ENCODE peak calls at places on chromosomes 4 and X, in ten cellular contexts. One of them, this sample, is unnamed.
A peak's percentile ranks its signal among the peaks of the same experiment; 100 is the strongest.

GRCh38 chr4:145503486-145504072 is 21.9 kb downstream of the SMAD1 start:
- DNase-seq in fibroblast of lung: no peak
- DNase-seq in breast epithelium: no peak
- DNase-seq in A549: no peak
- DNase-seq in right lobe of liver: no peak
- DNase-seq in CD4-positive, CD25-positive, alpha-beta regulatory T cell: no peak
- DNase-seq in CD8-positive, alpha-beta memory T cell: no peak
- DNase-seq in SJSA1: no peak
- DNase-seq in psoas muscle: no peak
- DNase-seq in cardiac muscle cell: no peak
- DNase-seq in this sample: no peak

GRCh38 chr4:121138014-121138413 is 26.1 kb downstream of the TNIP3 start:
- DNase-seq in A549: no peak
- DNase-seq in breast epithelium: no peak
- DNase-seq in CD4-positive, CD25-positive, alpha-beta regulatory T cell: no peak
- DNase-seq in fibroblast of lung: no peak
- DNase-seq in cardiac muscle cell: no peak
- DNase-seq in psoas muscle: no peak
- DNase-seq in SJSA1: no peak
- DNase-seq in CD8-positive, alpha-beta memory T cell: peak; percentile 48
- DNase-seq in right lobe of liver: no peak
- DNase-seq in this sample: no peak

GRCh38 chr4:83308672-83309071 is 24.1 kb upstream of the COQ2 start:
- DNase-seq in CD4-positive, CD25-positive, alpha-beta regulatory T cell: no peak
- DNase-seq in fibroblast of lung: no peak
- DNase-seq in psoas muscle: no peak
- DNase-seq in right lobe of liver: no peak
- DNase-seq in SJSA1: no peak
- DNase-seq in cardiac muscle cell: no peak
- DNase-seq in CD8-positive, alpha-beta memory T cell: no peak
- DNase-seq in A549: no peak
- DNase-seq in breast epithelium: no peak
- DNase-seq in this sample: no peak

GRCh38 chr4:149987330-149987751 is 90.9 kb upstream of the DCLK2 start:
- DNase-seq in right lobe of liver: no peak
- DNase-seq in A549: no peak
- DNase-seq in cardiac muscle cell: peak; percentile 47
- DNase-seq in CD8-positive, alpha-beta memory T cell: no peak
- DNase-seq in breast epithelium: no peak
- DNase-seq in psoas muscle: no peak
- DNase-seq in fibroblast of lung: no peak
- DNase-seq in CD4-positive, CD25-positive, alpha-beta regulatory T cell: no peak
- DNase-seq in SJSA1: peak; percentile 22
- DNase-seq in this sample: no peak

GRCh38 chrX:69182818-69183375 is 17.6 kb upstream of the PJA1 start:
- DNase-seq in cardiac muscle cell: peak; percentile 30
- DNase-seq in A549: no peak
- DNase-seq in SJSA1: no peak
- DNase-seq in CD8-positive, alpha-beta memory T cell: no peak
- DNase-seq in fibroblast of lung: no peak
- DNase-seq in right lobe of liver: no peak
- DNase-seq in CD4-positive, CD25-positive, alpha-beta regulatory T cell: no peak
- DNase-seq in psoas muscle: no peak
- DNase-seq in breast epithelium: no peak
- DNase-seq in this sample: no peak

GRCh38 chr4:21726255-21726815 is 222.2 kb downstream of the KCNIP4 start:
- DNase-seq in fibroblast of lung: peak; percentile 48
- DNase-seq in right lobe of liver: no peak
- DNase-seq in A549: no peak
- DNase-seq in CD8-positive, alpha-beta memory T cell: no peak
- DNase-seq in breast epithelium: no peak
- DNase-seq in cardiac muscle cell: peak; percentile 63
- DNase-seq in CD4-positive, CD25-positive, alpha-beta regulatory T cell: no peak
- DNase-seq in SJSA1: no peak
- DNase-seq in psoas muscle: no peak
- DNase-seq in this sample: no peak

GRCh38 chr4:37727635-37728034 is 41.5 kb upstream of the RELL1 start:
- DNase-seq in A549: no peak
- DNase-seq in SJSA1: no peak
- DNase-seq in fibroblast of lung: no peak
- DNase-seq in cardiac muscle cell: no peak
- DNase-seq in CD8-positive, alpha-beta memory T cell: no peak
- DNase-seq in right lobe of liver: no peak
- DNase-seq in psoas muscle: no peak
- DNase-seq in breast epithelium: no peak
- DNase-seq in CD4-positive, CD25-positive, alpha-beta regulatory T cell: no peak
- DNase-seq in this sample: no peak

GRCh38 chr4:148843625-148844024 is 401.4 kb upstream of the NR3C2 start:
- DNase-seq in breast epithelium: no peak
- DNase-seq in A549: no peak
- DNase-seq in SJSA1: no peak
- DNase-seq in psoas muscle: no peak
- DNase-seq in CD8-positive, alpha-beta memory T cell: no peak
- DNase-seq in fibroblast of lung: no peak
- DNase-seq in right lobe of liver: no peak
- DNase-seq in cardiac muscle cell: no peak
- DNase-seq in CD4-positive, CD25-positive, alpha-beta regulatory T cell: no peak
- DNase-seq in this sample: no peak

GRCh38 chr4:1991596-1992434 is 17.0 kb downstream of the NELFA start:
- DNase-seq in psoas muscle: no peak
- DNase-seq in cardiac muscle cell: no peak
- DNase-seq in CD4-positive, CD25-positive, alpha-beta regulatory T cell: no peak
- DNase-seq in right lobe of liver: no peak
- DNase-seq in SJSA1: no peak
- DNase-seq in A549: no peak
- DNase-seq in fibroblast of lung: no peak
- DNase-seq in breast epithelium: peak; percentile 64
- DNase-seq in CD8-positive, alpha-beta memory T cell: no peak
- DNase-seq in this sample: no peak

GRCh38 chr4:182015893-182016292 is 227.3 kb upstream of the TENM3 start:
- DNase-seq in CD4-positive, CD25-positive, alpha-beta regulatory T cell: no peak
- DNase-seq in A549: no peak
- DNase-seq in SJSA1: peak; percentile 23
- DNase-seq in CD8-positive, alpha-beta memory T cell: no peak
- DNase-seq in cardiac muscle cell: no peak
- DNase-seq in right lobe of liver: no peak
- DNase-seq in breast epithelium: no peak
- DNase-seq in fibroblast of lung: peak; percentile 88
- DNase-seq in psoas muscle: no peak
- DNase-seq in this sample: no peak

GRCh38 chr4:119314356-119314755 is 7.6 kb downstream of the FABP2 start:
- DNase-seq in right lobe of liver: no peak
- DNase-seq in cardiac muscle cell: peak; percentile 68
- DNase-seq in CD4-positive, CD25-positive, alpha-beta regulatory T cell: peak; percentile 36
- DNase-seq in breast epithelium: no peak
- DNase-seq in psoas muscle: no peak
- DNase-seq in fibroblast of lung: peak; percentile 37
- DNase-seq in A549: no peak
- DNase-seq in SJSA1: peak; percentile 28
- DNase-seq in CD8-positive, alpha-beta memory T cell: no peak
- DNase-seq in this sample: no peak

GRCh38 chr4:25500626-25501318 is 123.7 kb downstream of the ANAPC4 start:
- DNase-seq in breast epithelium: no peak
- DNase-seq in SJSA1: no peak
- DNase-seq in A549: no peak
- DNase-seq in fibroblast of lung: no peak
- DNase-seq in psoas muscle: no peak
- DNase-seq in CD8-positive, alpha-beta memory T cell: no peak
- DNase-seq in right lobe of liver: no peak
- DNase-seq in CD4-positive, CD25-positive, alpha-beta regulatory T cell: no peak
- DNase-seq in cardiac muscle cell: peak; percentile 3
- DNase-seq in this sample: no peak

GRCh38 chr4:2260336-2261109 is 1.4 kb downstream of the MXD4 start:
- DNase-seq in CD4-positive, CD25-positive, alpha-beta regulatory T cell: no peak
- DNase-seq in A549: no peak
- DNase-seq in right lobe of liver: peak; percentile 60
- DNase-seq in CD8-positive, alpha-beta memory T cell: peak; percentile 44
- DNase-seq in breast epithelium: no peak
- DNase-seq in psoas muscle: peak; percentile 29
- DNase-seq in cardiac muscle cell: no peak
- DNase-seq in fibroblast of lung: no peak
- DNase-seq in SJSA1: no peak
- DNase-seq in this sample: no peak

GRCh38 chrX:56762707-56763555 is 33.9 kb downstream of the NBDY start:
- DNase-seq in breast epithelium: no peak
- DNase-seq in cardiac muscle cell: no peak
- DNase-seq in right lobe of liver: no peak
- DNase-seq in CD8-positive, alpha-beta memory T cell: no peak
- DNase-seq in SJSA1: no peak
- DNase-seq in psoas muscle: no peak
- DNase-seq in A549: no peak
- DNase-seq in CD4-positive, CD25-positive, alpha-beta regulatory T cell: no peak
- DNase-seq in fibroblast of lung: no peak
- DNase-seq in this sample: no peak

GRCh38 chr4:117134386-117134785 is 49.0 kb upstream of the TRAM1L1 start:
- DNase-seq in cardiac muscle cell: peak; percentile 56
- DNase-seq in right lobe of liver: no peak
- DNase-seq in CD4-positive, CD25-positive, alpha-beta regulatory T cell: no peak
- DNase-seq in psoas muscle: no peak
- DNase-seq in fibroblast of lung: peak; percentile 87
- DNase-seq in breast epithelium: no peak
- DNase-seq in SJSA1: peak; percentile 22
- DNase-seq in A549: peak; percentile 0
- DNase-seq in CD8-positive, alpha-beta memory T cell: no peak
- DNase-seq in this sample: no peak

GRCh38 chr4:57110635-57111546 is 706 bp upstream of the IGFBP7 start:
- DNase-seq in A549: no peak
- DNase-seq in fibroblast of lung: peak; percentile 81
- DNase-seq in psoas muscle: no peak
- DNase-seq in SJSA1: peak; percentile 85
- DNase-seq in right lobe of liver: no peak
- DNase-seq in breast epithelium: peak; percentile 24
- DNase-seq in CD8-positive, alpha-beta memory T cell: no peak
- DNase-seq in CD4-positive, CD25-positive, alpha-beta regulatory T cell: no peak
- DNase-seq in cardiac muscle cell: peak; percentile 76
- DNase-seq in this sample: no peak

GRCh38 chr4:87153078-87153477 is 67.3 kb downstream of the KLHL8 start:
- DNase-seq in fibroblast of lung: no peak
- DNase-seq in A549: no peak
- DNase-seq in cardiac muscle cell: no peak
- DNase-seq in SJSA1: no peak
- DNase-seq in CD4-positive, CD25-positive, alpha-beta regulatory T cell: no peak
- DNase-seq in breast epithelium: no peak
- DNase-seq in CD8-positive, alpha-beta memory T cell: no peak
- DNase-seq in psoas muscle: no peak
- DNase-seq in right lobe of liver: no peak
- DNase-seq in this sample: no peak

GRCh38 chrX:146264763-146265375 is 447.2 kb downstream of the SLITRK2 start:
- DNase-seq in CD4-positive, CD25-positive, alpha-beta regulatory T cell: no peak
- DNase-seq in right lobe of liver: no peak
- DNase-seq in breast epithelium: no peak
- DNase-seq in CD8-positive, alpha-beta memory T cell: no peak
- DNase-seq in SJSA1: no peak
- DNase-seq in psoas muscle: no peak
- DNase-seq in cardiac muscle cell: no peak
- DNase-seq in fibroblast of lung: no peak
- DNase-seq in A549: no peak
- DNase-seq in this sample: no peak

GRCh38 chrX:146259207-146259606 is 441.6 kb downstream of the SLITRK2 start:
- DNase-seq in CD8-positive, alpha-beta memory T cell: no peak
- DNase-seq in psoas muscle: no peak
- DNase-seq in breast epithelium: no peak
- DNase-seq in fibroblast of lung: no peak
- DNase-seq in SJSA1: no peak
- DNase-seq in A549: no peak
- DNase-seq in CD4-positive, CD25-positive, alpha-beta regulatory T cell: no peak
- DNase-seq in cardiac muscle cell: no peak
- DNase-seq in right lobe of liver: no peak
- DNase-seq in this sample: no peak
- H3K9me3 ChIP-seq in CD8-positive, alpha-beta memory T cell: no peaks in the 10 kb centered on the region
- H3K9me3 ChIP-seq in psoas muscle: no peaks in the 10 kb centered on the region
- H3K9me3 ChIP-seq in breast epithelium: no peaks in the 10 kb centered on the region
- H3K9me3 ChIP-seq in fibroblast of lung: no peaks in the 10 kb centered on the region
- H3K9me3 ChIP-seq in SJSA1: no peaks in the 10 kb centered on the region
- H3K9me3 ChIP-seq in A549: no peaks in the 10 kb centered on the region
- H3K9me3 ChIP-seq in CD4-positive, CD25-positive, alpha-beta regulatory T cell: no peaks in the 10 kb centered on the region
- H3K9me3 ChIP-seq in cardiac muscle cell: peaks cover 3% of the 10 kb centered on the region
- H3K9me3 ChIP-seq in right lobe of liver: no peaks in the 10 kb centered on the region
- H3K9me3 ChIP-seq in this sample: no peaks in the 10 kb centered on the region

GRCh38 chr4:183758006-183758734 is 99.1 kb downstream of the TRAPPC11 start:
- DNase-seq in CD8-positive, alpha-beta memory T cell: no peak
- DNase-seq in fibroblast of lung: no peak
- DNase-seq in SJSA1: no peak
- DNase-seq in CD4-positive, CD25-positive, alpha-beta regulatory T cell: no peak
- DNase-seq in right lobe of liver: peak; percentile 56
- DNase-seq in A549: no peak
- DNase-seq in psoas muscle: peak; percentile 44
- DNase-seq in breast epithelium: no peak
- DNase-seq in cardiac muscle cell: peak; percentile 66
- DNase-seq in this sample: no peak
- H3K9me3 ChIP-seq in CD8-positive, alpha-beta memory T cell: no peaks in the 10 kb centered on the region
- H3K9me3 ChIP-seq in fibroblast of lung: no peaks in the 10 kb centered on the region
- H3K9me3 ChIP-seq in SJSA1: no peaks in the 10 kb centered on the region
- H3K9me3 ChIP-seq in CD4-positive, CD25-positive, alpha-beta regulatory T cell: no peaks in the 10 kb centered on the region
- H3K9me3 ChIP-seq in right lobe of liver: no peaks in the 10 kb centered on the region
- H3K9me3 ChIP-seq in A549: no peaks in the 10 kb centered on the region
- H3K9me3 ChIP-seq in psoas muscle: no peaks in the 10 kb centered on the region
- H3K9me3 ChIP-seq in breast epithelium: no peaks in the 10 kb centered on the region
- H3K9me3 ChIP-seq in cardiac muscle cell: no peaks in the 10 kb centered on the region
- H3K9me3 ChIP-seq in this sample: no peaks in the 10 kb centered on the region

DNA sequence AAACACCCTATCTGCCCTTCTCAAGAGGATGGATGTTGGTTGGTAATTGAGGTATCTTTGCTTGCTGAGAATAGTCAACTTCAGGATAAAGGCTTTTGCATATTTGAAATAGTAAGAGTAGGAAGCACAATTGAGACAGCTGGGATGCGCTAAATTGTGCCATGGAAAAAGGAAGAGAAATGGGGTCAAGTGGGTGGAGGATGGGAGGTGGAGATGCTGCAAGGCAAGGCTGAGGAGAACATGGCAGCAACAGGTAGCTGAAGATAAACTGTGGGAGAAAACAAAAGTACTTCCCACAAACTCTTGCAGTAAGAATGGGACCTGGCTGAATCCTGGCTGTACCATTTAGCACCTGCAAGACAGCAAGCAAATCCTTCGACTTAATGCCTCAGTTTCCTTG is 13.9 kb upstream of the CDS1 start:
- DNase-seq in CD4-positive, CD25-positive, alpha-beta regulatory T cell: no peak
- DNase-seq in right lobe of liver: no peak
- DNase-seq in breast epithelium: no peak
- DNase-seq in SJSA1: no peak
- DNase-seq in A549: no peak
- DNase-seq in CD8-positive, alpha-beta memory T cell: no peak
- DNase-seq in cardiac muscle cell: no peak
- DNase-seq in psoas muscle: no peak
- DNase-seq in fibroblast of lung: no peak
- DNase-seq in this sample: no peak
- H3K9me3 ChIP-seq in CD4-positive, CD25-positive, alpha-beta regulatory T cell: no peaks in the 10 kb centered on the region
- H3K9me3 ChIP-seq in right lobe of liver: no peaks in the 10 kb centered on the region
- H3K9me3 ChIP-seq in breast epithelium: no peaks in the 10 kb centered on the region
- H3K9me3 ChIP-seq in SJSA1: no peaks in the 10 kb centered on the region
- H3K9me3 ChIP-seq in A549: no peaks in the 10 kb centered on the region
- H3K9me3 ChIP-seq in CD8-positive, alpha-beta memory T cell: no peaks in the 10 kb centered on the region
- H3K9me3 ChIP-seq in cardiac muscle cell: no peaks in the 10 kb centered on the region
- H3K9me3 ChIP-seq in psoas muscle: no peaks in the 10 kb centered on the region
- H3K9me3 ChIP-seq in fibroblast of lung: no peaks in the 10 kb centered on the region
- H3K9me3 ChIP-seq in this sample: no peaks in the 10 kb centered on the region

DNA sequence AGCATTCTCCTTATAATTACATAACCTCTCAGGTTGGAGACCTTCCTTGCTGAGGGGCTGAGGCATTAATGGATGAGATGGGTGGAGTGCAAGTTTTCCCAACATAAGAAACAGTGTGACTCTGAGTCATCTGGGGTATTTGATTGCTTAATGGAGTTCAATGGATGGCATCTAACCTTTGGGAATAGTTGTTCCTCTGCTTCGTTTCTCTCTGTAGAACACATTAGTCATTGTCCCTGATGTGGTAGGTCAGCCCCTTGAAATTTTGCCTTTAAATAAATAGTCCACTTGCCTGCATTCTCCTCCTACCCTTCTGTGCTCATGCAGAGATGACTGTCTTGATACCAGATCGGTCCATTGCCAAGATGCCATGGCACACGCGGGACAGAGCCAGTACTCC is 38.6 kb downstream of the SLITRK2 start:
- DNase-seq in psoas muscle: no peak
- DNase-seq in fibroblast of lung: no peak
- DNase-seq in right lobe of liver: no peak
- DNase-seq in CD8-positive, alpha-beta memory T cell: no peak
- DNase-seq in breast epithelium: no peak
- DNase-seq in A549: no peak
- DNase-seq in SJSA1: no peak
- DNase-seq in CD4-positive, CD25-positive, alpha-beta regulatory T cell: no peak
- DNase-seq in cardiac muscle cell: no peak
- DNase-seq in this sample: no peak
- H3K9me3 ChIP-seq in psoas muscle: no peaks in the 10 kb centered on the region
- H3K9me3 ChIP-seq in fibroblast of lung: no peaks in the 10 kb centered on the region
- H3K9me3 ChIP-seq in right lobe of liver: no peaks in the 10 kb centered on the region
- H3K9me3 ChIP-seq in CD8-positive, alpha-beta memory T cell: no peaks in the 10 kb centered on the region
- H3K9me3 ChIP-seq in breast epithelium: no peaks in the 10 kb centered on the region
- H3K9me3 ChIP-seq in A549: no peaks in the 10 kb centered on the region
- H3K9me3 ChIP-seq in SJSA1: no peaks in the 10 kb centered on the region
- H3K9me3 ChIP-seq in CD4-positive, CD25-positive, alpha-beta regulatory T cell: no peaks in the 10 kb centered on the region
- H3K9me3 ChIP-seq in cardiac muscle cell: no peaks in the 10 kb centered on the region
- H3K9me3 ChIP-seq in this sample: no peaks in the 10 kb centered on the region